ENCODE peak calls at places on chromosomes 6 and 20, in seven cellular contexts. H is sigmoid colon, J is thoracic aorta, Y is astrocyte, U is PC-9, K is epithelial cell of proximal tubule, X is pancreas. T is an unnamed sample.
A peak's percentile ranks its signal among the peaks of the same experiment; 100 is the strongest.

GRCh38 chr6:150667977-150668716 is 68.5 kb downstream of the PLEKHG1 start:
- DNase-seq in U (peak; percentile 90), Y (peak; percentile 88), J (peak; percentile 73), H (peak; percentile 95), K (peak; percentile 79), X (peak; percentile 85), T (peak; percentile 87)

GRCh38 chr6:148874698-148875293 is 128.0 kb downstream of the UST start:
- DNase-seq in U (no peak), X (no peak), Y (peak; percentile 87), K (no peak), H (no peak), J (no peak), T (no peak)

GRCh38 chr6:21738180-21739094 is 144.9 kb downstream of the SOX4 start:
- DNase-seq in K (no peak), J (no peak), H (no peak), X (no peak), U (peak; percentile 93), Y (no peak), T (no peak)

GRCh38 chr6:88220493-88220892 is 54.3 kb upstream of the CNR1 start:
- DNase-seq in Y (peak; percentile 0), J (no peak), H (no peak), U (no peak), X (no peak), K (no peak), T (no peak)

GRCh38 chr6:5899216-5900045 is 107.3 kb downstream of the NRN1 start:
- DNase-seq in Y (no peak), H (no peak), K (no peak), X (no peak), J (no peak), U (no peak), T (no peak)

GRCh38 chr6:164097557-164098398 is 683.3 kb downstream of the QKI start:
- DNase-seq in U (no peak), X (no peak), Y (peak; percentile 85), K (peak; percentile 19), J (no peak), H (no peak), T (no peak)

GRCh38 chr6:44122821-44123220 is 4.4 kb downstream of the MRPL14 start:
- DNase-seq in U (no peak), K (no peak), X (no peak), Y (peak; percentile 59), J (no peak), H (no peak), T (no peak)

GRCh38 chr20:63830821-63831593 is at the start of gene ZBTB46:
- DNase-seq in U (no peak), K (no peak), X (peak; percentile 88), Y (no peak), J (no peak), H (no peak), T (no peak)

GRCh38 chr6:23365732-23366131 is 760.3 kb upstream of the NRSN1 start:
- DNase-seq in J (no peak), U (no peak), X (no peak), H (no peak), K (no peak), Y (no peak), T (no peak)

GRCh38 chr20:11553603-11554002 is 364.1 kb upstream of the BTBD3 start:
- DNase-seq in H (no peak), K (no peak), Y (no peak), X (no peak), U (no peak), J (no peak), T (no peak)

GRCh38 chr6:139354177-139354576 is 20.3 kb downstream of the CITED2 start:
- DNase-seq in H (no peak), Y (no peak), U (no peak), K (no peak), X (no peak), J (no peak), T (no peak)

GRCh38 chr6:140043357-140043756 is 668.9 kb upstream of the CITED2 start:
- DNase-seq in X (no peak), J (no peak), K (peak; percentile 91), Y (peak; percentile 98), H (no peak), U (peak; percentile 96), T (no peak)

GRCh38 chr6:43294536-43294935 is 3.5 kb upstream of the SLC22A7 start:
- DNase-seq in H (no peak), Y (no peak), U (no peak), X (no peak), K (no peak), J (no peak), T (no peak)

GRCh38 chr20:48686238-48687096 is 141.3 kb downstream of the PREX1 start:
- DNase-seq in J (no peak), K (no peak), X (no peak), Y (no peak), H (no peak), U (no peak), T (no peak)

GRCh38 chr6:109783245-109783990 is 92.3 kb downstream of the FIG4 start:
- DNase-seq in Y (no peak), H (no peak), U (no peak), K (no peak), X (no peak), J (no peak), T (no peak)

GRCh38 chr6:14151773-14152172 is 34.2 kb downstream of the CD83 start:
- DNase-seq in U (no peak), X (no peak), H (no peak), Y (no peak), J (no peak), K (no peak), T (no peak)

GRCh38 chr6:13484827-13485226 is 2.6 kb downstream of the GFOD1 start:
- DNase-seq in U (no peak), K (no peak), H (no peak), Y (no peak), J (no peak), X (no peak), T (no peak)

GRCh38 chr6:138652824-138653223 is 120.7 kb upstream of the CCDC28A start:
- DNase-seq in Y (no peak), K (no peak), U (no peak), H (no peak), X (no peak), J (no peak), T (no peak)

GRCh38 chr6:30820196-30820595 is 64.1 kb upstream of the DDR1 start:
- DNase-seq in H (no peak), J (peak; percentile 29), X (no peak), U (peak; percentile 95), Y (peak; percentile 78), K (no peak), T (peak; percentile 82)

GRCh38 chr6:53178837-53179432 is 30.3 kb upstream of the GCM1 start:
- DNase-seq in K (no peak), Y (no peak), X (no peak), J (no peak), H (no peak), U (no peak), T (no peak)
- TF ChIP-seq CTCF in K (no peak), Y (no peak), X (no peak), J (no peak), H (no peak), U (no peak), T (no peak)

GRCh38 chr20:35316086-35316485 is 23.9 kb upstream of the FAM83C start:
- DNase-seq in X (no peak), U (no peak), K (no peak), H (no peak), Y (no peak), J (no peak), T (no peak)

GRCh38 chr20:35317416-35317815 is 25.2 kb upstream of the FAM83C start:
- DNase-seq in H (no peak), K (no peak), X (no peak), J (no peak), Y (no peak), U (no peak), T (no peak)

GRCh38 chr20:35318502-35319157 is 26.4 kb upstream of the FAM83C start:
- DNase-seq in X (no peak), K (peak; percentile 98), J (no peak), Y (peak; percentile 91), U (peak; percentile 99), H (no peak), T (no peak)

GRCh38 chr20:35319206-35320197 is 27.3 kb upstream of the FAM83C start:
- DNase-seq in J (no peak), X (no peak), H (no peak), Y (peak; percentile 87), U (peak; percentile 46), K (peak; percentile 56), T (no peak)

GRCh38 chr20:35320396-35321126 is 28.3 kb upstream of the FAM83C start:
- DNase-seq in Y (peak; percentile 96), J (no peak), X (no peak), U (peak; percentile 85), H (no peak), K (peak; percentile 77), T (no peak)
- H3K4me3 ChIP-seq in Y (peak overlapping the region; percentile 21), J (no peak overlapping the region), X (no peak overlapping the region), U (no peak overlapping the region), H (no peak overlapping the region), K (no peak overlapping the region), T (no peak overlapping the region)

DNA sequence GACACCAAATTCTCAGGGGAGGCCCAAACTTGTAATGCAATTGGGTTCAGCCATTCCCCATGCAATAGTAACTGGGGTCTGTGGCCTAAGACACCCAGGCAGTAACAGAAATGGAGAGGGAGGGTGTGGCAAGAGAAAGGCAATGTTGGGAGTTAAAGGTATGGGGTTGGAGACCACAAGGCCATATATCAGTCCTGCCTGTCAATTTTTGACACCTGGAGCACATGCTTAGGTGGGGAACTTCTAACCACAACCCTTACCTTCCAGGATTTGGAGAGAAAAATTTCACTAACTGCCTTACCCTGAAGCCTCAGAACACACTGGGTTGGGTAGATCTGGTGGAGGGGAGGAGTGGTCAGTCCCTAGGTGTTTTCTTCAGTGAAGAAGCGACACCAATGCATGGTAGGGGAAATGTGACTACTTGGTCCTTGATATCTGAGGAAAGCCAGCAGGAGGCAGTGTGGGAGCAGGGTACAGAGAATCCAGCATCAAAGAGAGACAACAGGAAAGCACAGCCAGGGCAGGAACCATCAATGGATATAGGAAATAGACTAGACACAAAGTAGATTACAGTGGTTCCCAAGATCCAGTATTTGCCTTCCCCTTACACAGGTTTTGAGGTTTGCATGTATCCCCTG is 6.8 kb upstream of the USP49 start:
- DNase-seq in H (no peak), U (no peak), X (no peak), Y (no peak), J (no peak), K (no peak), T (no peak)
- TF ChIP-seq CTCF in H (no peak), U (peak; percentile 21), X (no peak), Y (no peak), J (no peak), K (peak; percentile 70), T (no peak)

DNA sequence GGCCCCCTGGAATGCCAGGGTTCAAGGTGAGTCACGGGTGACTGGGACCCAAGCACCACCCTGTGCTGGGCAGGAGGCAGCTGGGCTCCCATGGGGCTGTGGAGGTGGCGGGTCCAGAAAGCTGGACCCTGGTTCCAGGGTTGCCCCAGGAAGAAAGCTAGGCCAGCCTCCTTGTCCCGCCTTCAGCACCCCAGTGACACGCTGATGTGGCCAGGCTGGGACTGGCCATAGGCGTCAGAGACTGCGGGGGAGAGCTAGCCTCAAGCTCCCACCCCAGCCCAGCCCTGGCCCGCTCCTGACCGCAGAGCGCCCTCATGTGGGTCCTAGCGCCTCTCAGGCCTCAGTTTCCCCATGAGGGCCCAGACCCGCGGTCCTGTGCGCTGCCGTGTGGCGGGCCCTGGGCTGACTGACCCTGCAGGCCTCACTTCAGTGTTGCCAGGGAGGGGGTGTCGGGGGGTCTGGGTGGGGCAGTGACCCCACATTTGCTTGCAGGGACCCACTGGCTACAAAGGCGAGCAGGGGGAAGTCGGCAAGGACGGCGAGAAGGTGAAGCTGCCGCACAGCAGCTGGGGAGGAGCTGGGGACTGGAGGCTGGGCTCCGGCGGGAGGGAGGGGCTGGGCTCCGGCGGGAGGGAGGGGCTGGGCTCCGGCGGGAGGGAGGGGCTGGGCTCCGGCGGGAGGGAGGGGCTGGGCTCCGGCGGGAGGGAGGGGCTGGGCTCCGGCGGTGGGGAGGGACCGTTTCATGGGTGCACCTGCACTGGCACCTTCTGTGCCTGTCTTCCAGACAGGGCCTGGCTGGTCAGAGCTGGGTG is 7.8 kb downstream of the COL9A3 start:
- DNase-seq in K (no peak), J (no peak), U (no peak), H (peak; percentile 93), X (peak; percentile 71), Y (no peak), T (no peak)
- H3K4me3 ChIP-seq in K (no peak overlapping the region), J (peak overlapping the region; percentile 54), U (peak overlapping the region; percentile 57), H (peak overlapping the region; percentile 32), X (no peak overlapping the region), Y (no peak overlapping the region), T (peak overlapping the region; percentile 77)